ENCODE peak calls at places on chromosomes 12 and 14, in five cellular contexts. R is occipital lobe; J is head of caudate nucleus; X is activated naive CD4-positive, alpha-beta T cell; D is mammary epithelial cell. P is an unnamed sample.

GRCh38 chr12:2329811-2330210 is 277.0 kb downstream of the CACNA1C start:
- DNase-seq in X (no peak), D (no peak), R (no peak), J (no peak), P (no peak)

GRCh38 chr12:12376636-12377448 is 20.0 kb downstream of the BORCS5 start:
- DNase-seq in D (peak; percentile 68), R (no peak), J (no peak), X (no peak), P (peak; percentile 81)

GRCh38 chr14:104633276-104633861 is 28.8 kb upstream of the TMEM179 start:
- DNase-seq in J (peak; percentile 77), D (no peak), X (no peak), R (peak; percentile 55), P (no peak)

GRCh38 chr14:100568998-100569733 is 18.1 kb downstream of the BEGAIN start:
- DNase-seq in X (no peak), R (no peak), J (no peak), D (no peak), P (no peak)

GRCh38 chr14:67944605-67945004 is 125.0 kb downstream of the RAD51B start:
- DNase-seq in R (no peak), X (no peak), D (no peak), J (no peak), P (no peak)

GRCh38 chr14:79578470-79578869 is 632.8 kb downstream of the DIO2 start:
- DNase-seq in D (no peak), X (no peak), R (no peak), J (no peak), P (no peak)

GRCh38 chr12:104569348-104570173 is 112.8 kb downstream of the CHST11 start:
- DNase-seq in D (no peak), R (no peak), J (no peak), X (no peak), P (no peak)

GRCh38 chr12:89827592-89827991 is 119.0 kb upstream of the ATP2B1 start:
- DNase-seq in X (no peak), D (no peak), R (no peak), J (no peak), P (no peak)

GRCh38 chr12:12474471-12474928 is 88.2 kb downstream of the DUSP16 start:
- DNase-seq in R (no peak), J (no peak), X (no peak), D (no peak), P (no peak)

GRCh38 chr14:69275331-69275730 is 15.4 kb downstream of the GALNT16 start:
- DNase-seq in D (no peak), X (no peak), R (no peak), J (no peak), P (no peak)

GRCh38 chr12:93223440-93224426 is 154.0 kb upstream of the NUDT4 start:
- DNase-seq in R (no peak), J (no peak), X (no peak), D (peak; percentile 28), P (no peak)

GRCh38 chr12:47014474-47014873 is 64.9 kb upstream of the PCED1B start:
- DNase-seq in J (no peak), X (no peak), D (peak; percentile 67), R (no peak), P (no peak)

GRCh38 chr12:90729741-90730140 is 225.2 kb downstream of the CCER1 start:
- DNase-seq in X (no peak), D (peak; percentile 62), J (no peak), R (no peak), P (no peak)

GRCh38 chr12:118061011-118061875 is at the start of gene WSB2:
- DNase-seq in X (no peak), R (peak; percentile 73), D (peak; percentile 26), J (peak; percentile 91), P (no peak)

P was measured in NT2/D1.